ENCODE peak calls at places on chromosomes 5 and 9, in four cellular contexts. One of them, this sample, is unnamed.

GRCh38 chr9:33452828-33453271 is 5.5 kb upstream of the AQP3 start:
- DNase-seq in cardiac fibroblast: peak
- DNase-seq in nephron progenitor cell: peak
- DNase-seq in HepG2: peak
- DNase-seq in this sample: peak

GRCh38 chr5:132227235-132227484 is 493 bp downstream of the P4HA2 start:
- DNase-seq in cardiac fibroblast: no peak
- DNase-seq in nephron progenitor cell: no peak
- DNase-seq in HepG2: no peak
- DNase-seq in this sample: no peak

GRCh38 chr5:5341531-5342292 is 80.8 kb upstream of the ICE1 start:
- DNase-seq in cardiac fibroblast: no peak
- DNase-seq in nephron progenitor cell: no peak
- DNase-seq in HepG2: no peak
- DNase-seq in this sample: peak

GRCh38 chr5:5421149-5421960 is 1.1 kb upstream of the ICE1 start:
- DNase-seq in cardiac fibroblast: no peak
- DNase-seq in nephron progenitor cell: peak
- DNase-seq in HepG2: no peak
- DNase-seq in this sample: peak

GRCh38 chr5:150142800-150143724 is 12.6 kb downstream of the PDGFRB start:
- DNase-seq in cardiac fibroblast: peak
- DNase-seq in nephron progenitor cell: no peak
- DNase-seq in HepG2: peak
- DNase-seq in this sample: peak

GRCh38 chr9:132729235-132729890 is 59.1 kb downstream of the GTF3C4 start:
- DNase-seq in cardiac fibroblast: no peak
- DNase-seq in nephron progenitor cell: no peak
- DNase-seq in HepG2: no peak
- DNase-seq in this sample: no peak

GRCh38 chr9:123225374-123225813 is 43.0 kb downstream of the STRBP start:
- DNase-seq in cardiac fibroblast: peak
- DNase-seq in nephron progenitor cell: no peak
- DNase-seq in HepG2: peak
- DNase-seq in this sample: peak

GRCh38 chr9:109117856-109118801 is 1.6 kb downstream of the TMEM245 start:
- DNase-seq in cardiac fibroblast: peak
- DNase-seq in nephron progenitor cell: no peak
- DNase-seq in HepG2: peak
- DNase-seq in this sample: peak

GRCh38 chr9:78595200-78595945 is 298.4 kb downstream of the PSAT1 start:
- DNase-seq in cardiac fibroblast: no peak
- DNase-seq in nephron progenitor cell: no peak
- DNase-seq in HepG2: no peak
- DNase-seq in this sample: no peak

GRCh38 chr9:124553738-124554137 is 46.5 kb upstream of the NR5A1 start:
- DNase-seq in cardiac fibroblast: peak
- DNase-seq in nephron progenitor cell: no peak
- DNase-seq in HepG2: no peak
- DNase-seq in this sample: peak

GRCh38 chr9:123617952-123618678 is 262.1 kb downstream of the CRB2 start:
- DNase-seq in cardiac fibroblast: no peak
- DNase-seq in nephron progenitor cell: no peak
- DNase-seq in HepG2: no peak
- DNase-seq in this sample: no peak

GRCh38 chr9:116951588-116952433 is 264.7 kb downstream of the TRIM32 start:
- DNase-seq in cardiac fibroblast: peak
- DNase-seq in nephron progenitor cell: no peak
- DNase-seq in HepG2: no peak
- DNase-seq in this sample: peak

GRCh38 chr9:114733814-114734213 is 51.8 kb upstream of the TEX48 start:
- DNase-seq in cardiac fibroblast: peak
- DNase-seq in nephron progenitor cell: no peak
- DNase-seq in HepG2: no peak
- DNase-seq in this sample: peak

GRCh38 chr9:14136646-14137370 is 177.1 kb downstream of the NFIB start:
- DNase-seq in cardiac fibroblast: no peak
- DNase-seq in nephron progenitor cell: no peak
- DNase-seq in HepG2: no peak
- DNase-seq in this sample: no peak

GRCh38 chr5:153498516-153498915 is 8.0 kb downstream of the GRIA1 start:
- DNase-seq in cardiac fibroblast: peak
- DNase-seq in nephron progenitor cell: no peak
- DNase-seq in HepG2: no peak
- DNase-seq in this sample: peak

GRCh38 chr5:153491408-153491807 is 938 bp downstream of the GRIA1 start:
- DNase-seq in cardiac fibroblast: no peak
- DNase-seq in nephron progenitor cell: peak
- DNase-seq in HepG2: no peak
- DNase-seq in this sample: no peak

DNA sequence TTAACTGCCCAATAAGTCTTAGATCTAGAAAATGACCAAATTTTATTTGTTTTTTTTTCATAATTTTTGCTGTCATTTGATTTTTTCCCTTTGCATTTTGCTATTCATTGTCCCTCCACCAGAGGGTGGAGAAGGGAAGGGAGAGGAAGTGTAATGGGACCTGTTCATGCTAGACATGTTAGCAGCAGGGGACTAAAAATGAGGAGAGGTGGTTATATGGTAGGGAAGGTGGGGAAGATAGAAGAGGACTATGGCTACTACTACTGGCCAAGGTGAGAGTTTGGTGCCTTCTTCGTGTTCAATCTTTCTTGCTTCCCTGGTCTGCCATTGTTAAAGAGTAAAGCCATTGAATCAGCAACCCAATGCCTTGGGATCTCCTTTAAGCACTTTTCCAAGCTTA is 6.4 kb downstream of the GRIA1 start:
- DNase-seq in cardiac fibroblast: peak
- DNase-seq in nephron progenitor cell: no peak
- DNase-seq in HepG2: no peak
- DNase-seq in this sample: peak
- TF ChIP-seq CTCF in cardiac fibroblast: peak
- TF ChIP-seq CTCF in nephron progenitor cell: peak
- TF ChIP-seq CTCF in HepG2: peak
- TF ChIP-seq CTCF in this sample: peak

GRCh38 chr5:177116631-177117373 is 16.8 kb upstream of the NSD1 start:
- DNase-seq in cardiac fibroblast: peak
- DNase-seq in nephron progenitor cell: peak
- DNase-seq in HepG2: no peak
- DNase-seq in this sample: peak
- TF ChIP-seq CTCF in cardiac fibroblast: no peak
- TF ChIP-seq CTCF in nephron progenitor cell: no peak
- TF ChIP-seq CTCF in HepG2: no peak
- TF ChIP-seq CTCF in this sample: no peak

GRCh38 chr9:69149321-69149807 is 24.7 kb upstream of the TJP2 start:
- DNase-seq in cardiac fibroblast: peak
- DNase-seq in nephron progenitor cell: no peak
- DNase-seq in HepG2: no peak
- DNase-seq in this sample: peak

GRCh38 chr9:69143291-69143690 is 30.8 kb upstream of the TJP2 start:
- DNase-seq in cardiac fibroblast: peak
- DNase-seq in nephron progenitor cell: no peak
- DNase-seq in HepG2: no peak
- DNase-seq in this sample: peak

GRCh38 chr9:69151506-69151905 is 22.6 kb upstream of the TJP2 start:
- DNase-seq in cardiac fibroblast: no peak
- DNase-seq in nephron progenitor cell: no peak
- DNase-seq in HepG2: no peak
- DNase-seq in this sample: no peak

GRCh38 chr9:69145148-69145547 is 28.9 kb upstream of the TJP2 start:
- DNase-seq in cardiac fibroblast: no peak
- DNase-seq in nephron progenitor cell: no peak
- DNase-seq in HepG2: no peak
- DNase-seq in this sample: no peak

DNA sequence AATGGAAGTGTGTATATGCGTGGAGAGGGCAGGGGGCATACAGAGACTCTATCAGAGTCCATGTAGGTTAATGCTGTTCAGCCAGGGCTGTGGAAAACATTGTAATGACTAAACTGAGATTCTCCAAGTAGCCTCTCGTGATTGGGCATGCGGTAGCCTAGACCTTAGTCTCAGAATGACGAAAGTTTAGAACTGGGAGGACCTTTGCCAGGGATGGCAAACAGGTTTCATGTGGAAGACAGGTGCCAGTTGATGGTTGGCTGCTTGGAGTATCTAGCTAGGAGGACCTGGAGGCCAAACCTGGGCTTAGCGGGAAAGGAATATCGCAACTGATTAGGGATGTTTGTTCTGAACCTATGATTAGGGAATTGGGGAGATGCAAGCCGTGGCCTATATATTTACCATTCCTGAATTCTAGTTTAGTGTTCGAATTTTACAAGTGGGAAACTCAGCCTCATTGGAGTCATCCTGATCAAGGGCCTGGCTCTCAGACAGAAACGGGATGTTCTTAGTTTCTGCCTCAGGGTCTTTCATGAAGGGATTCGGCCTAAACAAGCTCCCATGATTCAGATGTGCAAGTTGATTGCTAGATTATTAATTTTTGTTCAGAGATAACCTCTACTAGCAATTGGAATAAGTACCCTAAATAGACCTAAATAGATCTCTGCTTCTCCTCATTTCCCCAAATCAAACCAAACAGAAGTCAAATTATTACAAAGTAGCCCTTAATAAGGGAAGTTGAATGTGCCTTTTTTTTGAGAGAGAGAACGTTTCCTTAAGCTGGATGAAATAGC is 26.8 kb upstream of the TJP2 start:
- DNase-seq in cardiac fibroblast: no peak
- DNase-seq in nephron progenitor cell: no peak
- DNase-seq in HepG2: no peak
- DNase-seq in this sample: no peak
- TF ChIP-seq CTCF in cardiac fibroblast: no peak
- TF ChIP-seq CTCF in nephron progenitor cell: no peak
- TF ChIP-seq CTCF in HepG2: no peak
- TF ChIP-seq CTCF in this sample: no peak

DNA sequence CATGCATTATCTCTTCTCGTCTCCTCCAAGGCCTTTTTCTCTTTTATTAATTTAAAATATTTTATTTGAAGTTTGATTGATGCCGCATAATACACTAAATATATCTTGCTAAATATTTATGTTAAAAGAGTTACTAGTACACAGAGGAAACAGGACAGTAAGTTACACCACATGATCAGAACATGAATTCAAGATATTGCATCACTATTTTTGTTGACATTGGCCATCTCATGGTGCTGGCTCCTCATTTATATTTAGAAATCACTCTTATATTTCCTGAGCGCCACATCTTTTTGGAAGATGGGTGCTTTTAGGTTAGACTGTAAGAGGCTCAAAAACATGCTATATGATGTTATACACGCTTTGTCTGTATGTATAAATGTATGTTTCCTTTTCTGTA is 23.0 kb downstream of the SPEF2 start:
- DNase-seq in cardiac fibroblast: peak
- DNase-seq in nephron progenitor cell: no peak
- DNase-seq in HepG2: no peak
- DNase-seq in this sample: peak
- TF ChIP-seq CTCF in cardiac fibroblast: no peak
- TF ChIP-seq CTCF in nephron progenitor cell: no peak
- TF ChIP-seq CTCF in HepG2: no peak
- TF ChIP-seq CTCF in this sample: no peak

GRCh38 chr5:10140195-10140973 is 109.3 kb downstream of the ATPSCKMT start:
- DNase-seq in cardiac fibroblast: peak
- DNase-seq in nephron progenitor cell: no peak
- DNase-seq in HepG2: peak
- DNase-seq in this sample: peak
- TF ChIP-seq CTCF in cardiac fibroblast: peak
- TF ChIP-seq CTCF in nephron progenitor cell: no peak
- TF ChIP-seq CTCF in HepG2: peak
- TF ChIP-seq CTCF in this sample: no peak

GRCh38 chr9:135927195-135928013 is 20.1 kb upstream of the CAMSAP1 start:
- DNase-seq in cardiac fibroblast: no peak
- DNase-seq in nephron progenitor cell: no peak
- DNase-seq in HepG2: no peak
- DNase-seq in this sample: no peak
- TF ChIP-seq CTCF in cardiac fibroblast: no peak
- TF ChIP-seq CTCF in nephron progenitor cell: no peak
- TF ChIP-seq CTCF in HepG2: no peak
- TF ChIP-seq CTCF in this sample: no peak

GRCh38 chr5:139193928-139194327 is 4.2 kb downstream of the SIL1 start:
- DNase-seq in cardiac fibroblast: peak
- DNase-seq in nephron progenitor cell: no peak
- DNase-seq in HepG2: peak
- DNase-seq in this sample: no peak
- TF ChIP-seq CTCF in cardiac fibroblast: peak
- TF ChIP-seq CTCF in nephron progenitor cell: peak
- TF ChIP-seq CTCF in HepG2: no peak
- TF ChIP-seq CTCF in this sample: peak

DNA sequence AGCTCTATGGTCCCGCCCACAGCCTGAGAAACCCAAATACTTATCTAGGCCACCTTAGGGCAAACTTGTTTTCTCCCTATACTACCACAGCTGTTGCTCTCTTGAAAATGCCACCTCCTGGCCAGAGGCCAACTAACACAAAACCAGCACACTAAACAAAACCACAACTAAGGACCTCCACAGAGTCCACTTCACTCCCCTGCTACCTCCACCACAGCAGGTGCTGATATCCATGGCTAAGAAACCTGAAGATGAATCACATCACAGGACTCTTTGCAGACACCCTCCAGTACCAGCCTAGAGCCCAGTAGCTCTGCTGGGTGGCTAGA is 108.4 kb downstream of the ALDH1A1 start:
- DNase-seq in cardiac fibroblast: no peak
- DNase-seq in nephron progenitor cell: no peak
- DNase-seq in HepG2: no peak
- DNase-seq in this sample: no peak
- TF ChIP-seq CTCF in cardiac fibroblast: no peak
- TF ChIP-seq CTCF in nephron progenitor cell: no peak
- TF ChIP-seq CTCF in HepG2: no peak
- TF ChIP-seq CTCF in this sample: no peak